ENCODE peak calls at places on chromosomes 3 and 15, in nine cellular contexts. B is aorta, W is T-helper 2 cell, G is glutamatergic neuron, Z is mesenteric fat pad, R is Caki2, F is DMS153, E is hypothalamus, Q is adipocyte. I is an unnamed sample.
A peak's percentile ranks its signal among the peaks of the same experiment; 100 is the strongest.

GRCh38 chr3:151630938-151631417 is 102.7 kb upstream of the AADACL2 start:
- DNase-seq in B (no peak), W (no peak), G (no peak), Z (no peak), R (no peak), F (no peak), E (no peak), Q (peak; percentile 70), I (no peak)

GRCh38 chr3:73298243-73299183 is 237.1 kb downstream of the EBLN2 start:
- DNase-seq in B (no peak), W (no peak), G (no peak), Z (no peak), R (no peak), F (peak; percentile 35), E (no peak), Q (no peak), I (no peak)

GRCh38 chr3:185470323-185470722 is 28.5 kb downstream of the TMEM41A start:
- DNase-seq in B (no peak), W (no peak), G (no peak), Z (no peak), R (no peak), F (no peak), E (no peak), Q (no peak), I (no peak)

GRCh38 chr15:88650556-88650955 is 11.7 kb downstream of the ISG20 start:
- DNase-seq in B (no peak), W (no peak), G (no peak), Z (peak; percentile 72), R (no peak), F (no peak), E (no peak), Q (no peak), I (no peak)

GRCh38 chr15:95684693-95685115 is 645.8 kb upstream of the NR2F2 start:
- DNase-seq in B (no peak), W (no peak), G (no peak), Z (no peak), R (peak; percentile 71), F (no peak), E (no peak), Q (peak; percentile 68), I (no peak)

GRCh38 chr15:47360296-47360695 is 357.0 kb upstream of the SEMA6D start:
- DNase-seq in B (no peak), W (no peak), G (no peak), Z (no peak), R (no peak), F (no peak), E (no peak), Q (no peak), I (no peak)

GRCh38 chr15:88574646-88575045 is 28.2 kb upstream of the DET1 start:
- DNase-seq in B (no peak), W (no peak), G (no peak), Z (no peak), R (no peak), F (peak; percentile 6), E (no peak), Q (no peak), I (no peak)

GRCh38 chr3:69324362-69325025 is 61.4 kb downstream of the FRMD4B start:
- DNase-seq in B (no peak), W (no peak), G (no peak), Z (no peak), R (no peak), F (no peak), E (no peak), Q (no peak), I (no peak)

I was measured in NCI-H2029 treated with DMSO at 0.1 percent for 48 hours.